ENCODE peak calls at places on chromosomes 4 and X, in six cellular contexts. One of them, this sample, is unnamed.

GRCh38 chr4:99383833-99384392 is 31.4 kb upstream of the ADH1C start:
- DNase-seq in breast epithelium: no peak
- DNase-seq in tibial nerve: peak
- DNase-seq in transverse colon: no peak
- DNase-seq in Peyer's patch: no peak
- DNase-seq in H1: no peak
- DNase-seq in this sample: no peak

GRCh38 chr4:3324093-3324815 is 31.4 kb downstream of the RGS12 start:
- DNase-seq in breast epithelium: peak
- DNase-seq in tibial nerve: no peak
- DNase-seq in transverse colon: no peak
- DNase-seq in Peyer's patch: no peak
- DNase-seq in H1: peak
- DNase-seq in this sample: no peak

GRCh38 chrX:39201305-39201990 is 400.2 kb downstream of the MID1IP1 start:
- DNase-seq in breast epithelium: no peak
- DNase-seq in tibial nerve: no peak
- DNase-seq in transverse colon: no peak
- DNase-seq in Peyer's patch: no peak
- DNase-seq in H1: no peak
- DNase-seq in this sample: peak

GRCh38 chrX:72269671-72270251 is 7.3 kb downstream of the RPS4X start:
- DNase-seq in breast epithelium: no peak
- DNase-seq in tibial nerve: no peak
- DNase-seq in transverse colon: no peak
- DNase-seq in Peyer's patch: no peak
- DNase-seq in H1: no peak
- DNase-seq in this sample: no peak

GRCh38 chr4:176735300-176735699 is 57.4 kb downstream of the VEGFC start:
- DNase-seq in breast epithelium: no peak
- DNase-seq in tibial nerve: no peak
- DNase-seq in transverse colon: no peak
- DNase-seq in Peyer's patch: no peak
- DNase-seq in H1: no peak
- DNase-seq in this sample: no peak

GRCh38 chr4:83731609-83732008 is 195.7 kb downstream of the GPAT3 start:
- DNase-seq in breast epithelium: no peak
- DNase-seq in tibial nerve: no peak
- DNase-seq in transverse colon: no peak
- DNase-seq in Peyer's patch: no peak
- DNase-seq in H1: no peak
- DNase-seq in this sample: no peak

GRCh38 chrX:42664706-42665105 is 113.3 kb downstream of the PPP1R2C start:
- DNase-seq in breast epithelium: no peak
- DNase-seq in tibial nerve: no peak
- DNase-seq in transverse colon: no peak
- DNase-seq in Peyer's patch: no peak
- DNase-seq in H1: no peak
- DNase-seq in this sample: no peak

GRCh38 chr4:4182835-4183568 is 43.7 kb downstream of the OTOP1 start:
- DNase-seq in breast epithelium: no peak
- DNase-seq in tibial nerve: no peak
- DNase-seq in transverse colon: no peak
- DNase-seq in Peyer's patch: no peak
- DNase-seq in H1: peak
- DNase-seq in this sample: peak

GRCh38 chr4:55398461-55398860 is 2.7 kb downstream of the TMEM165 start:
- DNase-seq in breast epithelium: no peak
- DNase-seq in tibial nerve: no peak
- DNase-seq in transverse colon: no peak
- DNase-seq in Peyer's patch: no peak
- DNase-seq in H1: no peak
- DNase-seq in this sample: peak

GRCh38 chr4:180923476-180923875 is 1319.7 kb upstream of the TENM3 start:
- DNase-seq in breast epithelium: no peak
- DNase-seq in tibial nerve: no peak
- DNase-seq in transverse colon: no peak
- DNase-seq in Peyer's patch: no peak
- DNase-seq in H1: no peak
- DNase-seq in this sample: no peak

GRCh38 chr4:15525080-15525479 is 55.4 kb downstream of the CC2D2A start:
- DNase-seq in breast epithelium: no peak
- DNase-seq in tibial nerve: no peak
- DNase-seq in transverse colon: no peak
- DNase-seq in Peyer's patch: no peak
- DNase-seq in H1: no peak
- DNase-seq in this sample: no peak

GRCh38 chrX:30653415-30654131 is at the start of gene GK:
- DNase-seq in breast epithelium: no peak
- DNase-seq in tibial nerve: no peak
- DNase-seq in transverse colon: peak
- DNase-seq in Peyer's patch: peak
- DNase-seq in H1: no peak
- DNase-seq in this sample: peak

GRCh38 chrX:102745513-102746133 is 25.1 kb downstream of the GPRASP3 start:
- DNase-seq in breast epithelium: no peak
- DNase-seq in tibial nerve: no peak
- DNase-seq in transverse colon: no peak
- DNase-seq in Peyer's patch: no peak
- DNase-seq in H1: peak
- DNase-seq in this sample: peak

GRCh38 chrX:30065226-30065625 is 150.1 kb upstream of the MAGEB2 start:
- DNase-seq in breast epithelium: no peak
- DNase-seq in tibial nerve: no peak
- DNase-seq in transverse colon: no peak
- DNase-seq in Peyer's patch: no peak
- DNase-seq in H1: no peak
- DNase-seq in this sample: no peak

GRCh38 chrX:9342581-9343051 is 122.2 kb upstream of the TBL1X start:
- DNase-seq in breast epithelium: peak
- DNase-seq in tibial nerve: peak
- DNase-seq in transverse colon: peak
- DNase-seq in Peyer's patch: peak
- DNase-seq in H1: peak
- DNase-seq in this sample: peak

GRCh38 chr4:110848787-110849186 is 225.9 kb upstream of the PITX2 start:
- DNase-seq in breast epithelium: no peak
- DNase-seq in tibial nerve: no peak
- DNase-seq in transverse colon: no peak
- DNase-seq in Peyer's patch: no peak
- DNase-seq in H1: no peak
- DNase-seq in this sample: no peak

GRCh38 chr4:81352476-81352875 is 119.2 kb downstream of the RASGEF1B start:
- DNase-seq in breast epithelium: no peak
- DNase-seq in tibial nerve: no peak
- DNase-seq in transverse colon: no peak
- DNase-seq in Peyer's patch: no peak
- DNase-seq in H1: no peak
- DNase-seq in this sample: no peak

GRCh38 chr4:166144607-166145006 is 271.6 kb downstream of the TLL1 start:
- DNase-seq in breast epithelium: no peak
- DNase-seq in tibial nerve: no peak
- DNase-seq in transverse colon: no peak
- DNase-seq in Peyer's patch: no peak
- DNase-seq in H1: no peak
- DNase-seq in this sample: no peak

GRCh38 chrX:75784689-75785491 is at the start of gene MAGEE2:
- DNase-seq in breast epithelium: no peak
- DNase-seq in tibial nerve: no peak
- DNase-seq in transverse colon: no peak
- DNase-seq in Peyer's patch: no peak
- DNase-seq in H1: no peak
- DNase-seq in this sample: no peak

DNA sequence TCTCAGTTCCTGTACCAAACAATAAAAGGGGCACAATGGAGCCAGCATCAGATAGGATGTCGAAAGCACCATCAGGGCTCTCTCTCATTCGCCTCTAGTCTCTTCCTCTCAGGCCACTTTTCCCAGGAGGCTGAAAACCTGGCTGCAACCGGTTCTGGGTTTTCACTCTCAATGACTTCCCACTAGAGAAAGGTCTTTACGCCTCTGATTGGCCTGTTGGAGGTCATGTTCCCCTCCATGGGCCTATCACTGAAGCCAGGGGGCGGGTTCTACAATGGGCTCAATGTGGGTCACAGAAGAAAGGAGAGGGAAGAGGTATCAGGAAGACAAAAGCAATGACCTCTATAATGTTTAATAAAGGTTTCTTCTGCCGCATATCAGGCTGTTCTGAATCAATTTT is 29.3 kb downstream of the ZNF827 start:
- DNase-seq in breast epithelium: no peak
- DNase-seq in tibial nerve: no peak
- DNase-seq in transverse colon: peak
- DNase-seq in Peyer's patch: peak
- DNase-seq in H1: peak
- DNase-seq in this sample: no peak
- TF ChIP-seq POLR2A in breast epithelium: no peak
- TF ChIP-seq POLR2A in tibial nerve: no peak
- TF ChIP-seq POLR2A in transverse colon: peak
- TF ChIP-seq POLR2A in Peyer's patch: no peak
- TF ChIP-seq POLR2A in H1: no peak
- TF ChIP-seq POLR2A in this sample: no peak

DNA sequence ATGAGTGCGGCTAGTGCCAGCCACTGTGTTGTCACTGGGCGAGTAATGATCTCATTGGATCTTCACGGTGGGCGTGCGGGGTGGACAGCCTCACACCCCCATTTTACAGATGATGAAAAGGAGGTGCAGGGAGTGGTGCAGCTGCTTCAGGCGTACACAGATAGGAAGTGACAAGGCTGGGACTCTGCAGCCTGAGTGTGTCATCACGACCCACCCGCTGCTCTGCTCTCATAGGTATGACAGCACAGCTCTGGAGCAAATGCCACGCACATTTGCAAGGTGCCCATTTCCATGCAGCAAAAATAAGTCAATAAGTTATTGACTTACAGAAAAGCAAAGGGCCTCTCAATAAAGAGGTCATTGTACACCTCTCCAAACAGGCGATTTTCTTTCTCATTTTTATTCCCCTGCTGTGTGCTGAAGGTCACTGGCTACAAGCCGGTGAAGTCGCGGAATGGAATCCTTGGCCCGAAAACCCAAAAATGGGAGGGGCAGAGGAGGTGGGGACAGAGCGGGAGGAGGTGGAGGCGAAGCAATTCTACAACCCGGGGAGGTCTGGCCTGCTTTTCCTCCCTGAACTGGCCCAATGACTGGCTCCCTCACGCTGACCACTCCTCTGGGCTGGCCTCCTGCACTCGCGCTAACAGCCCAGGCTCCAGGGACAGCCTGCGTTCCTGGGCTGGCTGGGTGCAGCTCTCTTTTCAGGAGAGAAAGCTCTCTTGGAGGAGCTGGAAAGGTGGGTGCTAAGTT is at the start of gene SOD3:
- DNase-seq in breast epithelium: no peak
- DNase-seq in tibial nerve: peak
- DNase-seq in transverse colon: peak
- DNase-seq in Peyer's patch: peak
- DNase-seq in H1: peak
- DNase-seq in this sample: peak
- TF ChIP-seq POLR2A in breast epithelium: no peak
- TF ChIP-seq POLR2A in tibial nerve: peak
- TF ChIP-seq POLR2A in transverse colon: peak
- TF ChIP-seq POLR2A in Peyer's patch: no peak
- TF ChIP-seq POLR2A in H1: no peak
- TF ChIP-seq POLR2A in this sample: no peak

GRCh38 chr4:88283661-88284377 is 542 bp downstream of the PPM1K start:
- DNase-seq in breast epithelium: peak
- DNase-seq in tibial nerve: peak
- DNase-seq in transverse colon: peak
- DNase-seq in Peyer's patch: peak
- DNase-seq in H1: peak
- DNase-seq in this sample: peak
- TF ChIP-seq POLR2A in breast epithelium: no peak
- TF ChIP-seq POLR2A in tibial nerve: peak
- TF ChIP-seq POLR2A in transverse colon: no peak
- TF ChIP-seq POLR2A in Peyer's patch: no peak
- TF ChIP-seq POLR2A in H1: peak
- TF ChIP-seq POLR2A in this sample: no peak

GRCh38 chrX:45768666-45769065 is 568.0 kb upstream of the DIPK2B start:
- DNase-seq in breast epithelium: no peak
- DNase-seq in tibial nerve: no peak
- DNase-seq in transverse colon: no peak
- DNase-seq in Peyer's patch: no peak
- DNase-seq in H1: no peak
- DNase-seq in this sample: no peak

GRCh38 chrX:45767021-45767491 is 566.4 kb upstream of the DIPK2B start:
- DNase-seq in breast epithelium: no peak
- DNase-seq in tibial nerve: no peak
- DNase-seq in transverse colon: no peak
- DNase-seq in Peyer's patch: no peak
- DNase-seq in H1: no peak
- DNase-seq in this sample: peak

GRCh38 chrX:45771560-45772340 is 571.1 kb upstream of the DIPK2B start:
- DNase-seq in breast epithelium: no peak
- DNase-seq in tibial nerve: no peak
- DNase-seq in transverse colon: peak
- DNase-seq in Peyer's patch: peak
- DNase-seq in H1: no peak
- DNase-seq in this sample: peak

GRCh38 chrX:45771114-45771513 is 570.4 kb upstream of the DIPK2B start:
- DNase-seq in breast epithelium: no peak
- DNase-seq in tibial nerve: no peak
- DNase-seq in transverse colon: peak
- DNase-seq in Peyer's patch: peak
- DNase-seq in H1: no peak
- DNase-seq in this sample: peak

GRCh38 chrX:45769919-45770582 is 569.4 kb upstream of the DIPK2B start:
- DNase-seq in breast epithelium: no peak
- DNase-seq in tibial nerve: peak
- DNase-seq in transverse colon: peak
- DNase-seq in Peyer's patch: peak
- DNase-seq in H1: no peak
- DNase-seq in this sample: peak
- TF ChIP-seq POLR2A in breast epithelium: no peak
- TF ChIP-seq POLR2A in tibial nerve: peak
- TF ChIP-seq POLR2A in transverse colon: peak
- TF ChIP-seq POLR2A in Peyer's patch: peak
- TF ChIP-seq POLR2A in H1: no peak
- TF ChIP-seq POLR2A in this sample: no peak

GRCh38 chr4:57182132-57182874 is 72.1 kb upstream of the IGFBP7 start:
- DNase-seq in breast epithelium: no peak
- DNase-seq in tibial nerve: peak
- DNase-seq in transverse colon: no peak
- DNase-seq in Peyer's patch: no peak
- DNase-seq in H1: no peak
- DNase-seq in this sample: no peak

GRCh38 chr4:57187241-57187640 is 77.1 kb upstream of the IGFBP7 start:
- DNase-seq in breast epithelium: no peak
- DNase-seq in tibial nerve: no peak
- DNase-seq in transverse colon: no peak
- DNase-seq in Peyer's patch: no peak
- DNase-seq in H1: no peak
- DNase-seq in this sample: no peak

GRCh38 chr4:57184378-57185031 is 74.3 kb upstream of the IGFBP7 start:
- DNase-seq in breast epithelium: no peak
- DNase-seq in tibial nerve: no peak
- DNase-seq in transverse colon: no peak
- DNase-seq in Peyer's patch: no peak
- DNase-seq in H1: no peak
- DNase-seq in this sample: no peak
- TF ChIP-seq POLR2A in breast epithelium: no peak
- TF ChIP-seq POLR2A in tibial nerve: no peak
- TF ChIP-seq POLR2A in transverse colon: no peak
- TF ChIP-seq POLR2A in Peyer's patch: no peak
- TF ChIP-seq POLR2A in H1: no peak
- TF ChIP-seq POLR2A in this sample: no peak

This sample was measured in erythroblast.